ENCODE peak calls at places on chromosome 1, in five cellular contexts. One of them, this sample, is unnamed.

GRCh38 chr1:57633055-57633454 is 209.2 kb upstream of the DAB1 start:
- DNase-seq in osteoblast: no peak
- DNase-seq in mucosa of descending colon: no peak
- DNase-seq in mesothelial cell of epicardium: no peak
- DNase-seq in amniotic epithelial cell: no peak
- DNase-seq in this sample: no peak

GRCh38 chr1:113913887-113914664 is 8.9 kb downstream of the DCLRE1B start:
- DNase-seq in osteoblast: no peak
- DNase-seq in mucosa of descending colon: no peak
- DNase-seq in mesothelial cell of epicardium: no peak
- DNase-seq in amniotic epithelial cell: no peak
- DNase-seq in this sample: no peak

GRCh38 chr1:34379911-34380310 is 203.2 kb downstream of the C1orf94 start:
- DNase-seq in mesothelial cell of epicardium: no peak
- DNase-seq in mucosa of descending colon: no peak
- DNase-seq in osteoblast: no peak
- DNase-seq in amniotic epithelial cell: no peak
- DNase-seq in this sample: no peak

GRCh38 chr1:22749919-22750670 is 39.5 kb downstream of the EPHB2 start:
- DNase-seq in amniotic epithelial cell: peak; percentile 97
- DNase-seq in mesothelial cell of epicardium: no peak
- DNase-seq in osteoblast: peak; percentile 97
- DNase-seq in mucosa of descending colon: no peak
- DNase-seq in this sample: peak; percentile 82

GRCh38 chr1:37974575-37974974 is 15.2 kb downstream of the SF3A3 start:
- DNase-seq in mesothelial cell of epicardium: no peak
- DNase-seq in osteoblast: no peak
- DNase-seq in mucosa of descending colon: no peak
- DNase-seq in amniotic epithelial cell: no peak
- DNase-seq in this sample: no peak

GRCh38 chr1:45685308-45686080 is 839 bp downstream of the GPBP1L1 start:
- DNase-seq in amniotic epithelial cell: no peak
- DNase-seq in osteoblast: peak; percentile 70
- DNase-seq in mucosa of descending colon: no peak
- DNase-seq in mesothelial cell of epicardium: no peak
- DNase-seq in this sample: no peak

GRCh38 chr1:246008256-246008901 is 498.7 kb downstream of the SMYD3 start:
- DNase-seq in osteoblast: no peak
- DNase-seq in mesothelial cell of epicardium: no peak
- DNase-seq in mucosa of descending colon: no peak
- DNase-seq in amniotic epithelial cell: no peak
- DNase-seq in this sample: peak; percentile 79

GRCh38 chr1:241548008-241548407 is 15.8 kb downstream of the KMO start:
- DNase-seq in amniotic epithelial cell: no peak
- DNase-seq in mesothelial cell of epicardium: no peak
- DNase-seq in mucosa of descending colon: no peak
- DNase-seq in osteoblast: no peak
- DNase-seq in this sample: no peak

GRCh38 chr1:24975391-24975790 is 45.3 kb upstream of the RUNX3 start:
- DNase-seq in mucosa of descending colon: no peak
- DNase-seq in amniotic epithelial cell: no peak
- DNase-seq in mesothelial cell of epicardium: no peak
- DNase-seq in osteoblast: no peak
- DNase-seq in this sample: no peak

This sample was measured in islet precursor cell.